ENCODE peak calls at places on chromosomes 16 and 17, in seven cellular contexts. G is upper lobe of left lung, J is mesothelial cell of epicardium, L is GM06990, U is nephron progenitor cell, Q is A549, W is astrocyte of the spinal cord. A is an unnamed sample.

GRCh38 chr17:81601525-81602120 is 35.3 kb downstream of the NPLOC4 start:
- DNase-seq in U (peak), J (no peak), W (peak), G (no peak), L (no peak), Q (peak), A (peak)

GRCh38 chr17:79913451-79913850 is 74.2 kb upstream of the CBX4 start:
- DNase-seq in Q (no peak), W (no peak), U (no peak), G (peak), J (no peak), L (no peak), A (no peak)

GRCh38 chr17:66578781-66579489 is 256.0 kb upstream of the CACNG5 start:
- DNase-seq in J (no peak), L (no peak), Q (no peak), W (no peak), G (peak), U (no peak), A (no peak)

GRCh38 chr16:81732699-81733098 is 46.4 kb upstream of the PLCG2 start:
- DNase-seq in W (no peak), U (no peak), L (no peak), G (no peak), J (no peak), Q (no peak), A (no peak)

GRCh38 chr17:34246436-34246835 is 8.6 kb upstream of the CCL2 start:
- DNase-seq in J (no peak), U (no peak), Q (no peak), G (no peak), W (no peak), L (no peak), A (no peak)

GRCh38 chr17:32445976-32446375 is 1.7 kb downstream of the PSMD11 start:
- DNase-seq in G (no peak), U (no peak), Q (peak), W (peak), J (no peak), L (no peak), A (peak)

GRCh38 chr16:89890200-89890599 is 16.8 kb downstream of the TCF25 start:
- DNase-seq in L (no peak), J (no peak), Q (no peak), G (no peak), W (no peak), U (no peak), A (peak)

GRCh38 chr17:58120195-58120822 is 27.9 kb upstream of the OR4D1 start:
- DNase-seq in U (peak), J (peak), Q (no peak), W (peak), L (no peak), G (no peak), A (peak)

GRCh38 chr16:84293406-84293805 is 1.3 kb upstream of the WFDC1 start:
- DNase-seq in J (no peak), Q (no peak), U (no peak), L (no peak), G (no peak), W (no peak), A (no peak)

GRCh38 chr17:57911834-57912673 is 43.2 kb downstream of the CUEDC1 start:
- DNase-seq in J (no peak), U (peak), Q (no peak), G (no peak), L (no peak), W (peak), A (peak)

GRCh38 chr16:71214771-71215381 is 15.6 kb downstream of the HYDIN start:
- DNase-seq in U (no peak), L (no peak), J (no peak), G (no peak), Q (no peak), W (no peak), A (peak)
- TF ChIP-seq CTCF in U (no peak), L (peak), J (no peak), G (no peak), Q (peak), W (no peak), A (no peak)

GRCh38 chr17:29243792-29244191 is 2.9 kb upstream of the CRYBA1 start:
- DNase-seq in G (no peak), L (no peak), W (no peak), U (no peak), Q (peak), J (no peak), A (peak)
- TF ChIP-seq CTCF in G (peak), L (peak), W (peak), U (peak), Q (peak), J (peak), A (peak)

DNA sequence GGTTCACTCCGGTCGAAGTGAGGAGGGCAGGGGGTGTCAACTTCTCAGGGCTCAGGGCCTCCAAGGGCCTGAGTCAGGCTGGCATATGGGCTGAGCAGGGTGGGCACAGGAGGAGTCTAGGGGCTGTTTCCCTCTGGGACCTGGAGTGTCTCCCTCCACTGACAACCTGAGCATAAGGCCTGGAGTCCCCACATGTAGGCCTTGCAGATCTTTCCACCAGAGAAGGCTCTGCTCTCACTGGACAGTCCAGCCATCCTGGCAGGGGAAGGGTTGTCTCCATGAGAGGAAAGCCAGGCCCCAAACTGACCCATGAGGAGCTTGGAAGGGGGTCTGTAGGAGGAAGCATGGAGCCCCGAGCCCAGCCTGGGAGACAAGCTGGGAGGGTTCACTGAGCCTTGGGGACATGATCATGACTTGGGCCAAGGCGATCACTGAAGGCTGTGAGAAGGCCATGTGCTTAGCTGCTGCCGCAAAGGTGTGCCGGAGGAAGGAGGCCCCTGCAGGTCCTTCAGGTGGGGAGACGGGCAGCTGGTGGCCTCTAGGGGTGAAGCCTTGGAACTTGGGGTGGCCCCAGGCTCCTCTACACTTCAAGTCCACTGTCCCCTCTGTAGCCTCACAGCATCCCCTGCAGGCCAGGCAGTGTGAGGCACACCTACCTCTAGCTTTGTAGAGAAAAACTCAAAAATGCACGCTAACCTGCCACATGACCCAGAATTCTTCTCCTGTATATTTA is 9.9 kb downstream of the CMTM2 start:
- DNase-seq in L (peak), Q (peak), U (no peak), G (no peak), J (no peak), W (no peak), A (peak)
- TF ChIP-seq CTCF in L (peak), Q (peak), U (peak), G (peak), J (no peak), W (peak), A (peak)

GRCh38 chr17:4510615-4510941 is 11.9 kb downstream of the SPNS2 start:
- DNase-seq in U (no peak), W (no peak), J (no peak), L (no peak), G (no peak), Q (no peak), A (no peak)
- TF ChIP-seq CTCF in U (no peak), W (no peak), J (no peak), L (no peak), G (no peak), Q (no peak), A (no peak)

GRCh38 chr17:2911035-2911754 is 115.0 kb downstream of the RAP1GAP2 start:
- DNase-seq in Q (no peak), G (no peak), W (no peak), J (no peak), L (no peak), U (no peak), A (no peak)
- TF ChIP-seq CTCF in Q (no peak), G (no peak), W (no peak), J (no peak), L (no peak), U (no peak), A (no peak)

GRCh38 chr17:75754378-75755204 is 10.4 kb downstream of the GALK1 start:
- DNase-seq in G (no peak), L (no peak), W (no peak), J (no peak), U (no peak), Q (no peak), A (peak)

GRCh38 chr17:75753193-75753513 is 11.8 kb downstream of the GALK1 start:
- DNase-seq in Q (no peak), G (no peak), J (no peak), W (no peak), U (no peak), L (no peak), A (no peak)

GRCh38 chr17:75755205-75755901 is 9.6 kb downstream of the GALK1 start:
- DNase-seq in U (no peak), L (no peak), G (peak), Q (no peak), W (no peak), J (no peak), A (no peak)

GRCh38 chr17:75752405-75753192 is 12.4 kb downstream of the GALK1 start:
- DNase-seq in L (no peak), G (no peak), Q (no peak), U (no peak), J (no peak), W (no peak), A (no peak)

DNA sequence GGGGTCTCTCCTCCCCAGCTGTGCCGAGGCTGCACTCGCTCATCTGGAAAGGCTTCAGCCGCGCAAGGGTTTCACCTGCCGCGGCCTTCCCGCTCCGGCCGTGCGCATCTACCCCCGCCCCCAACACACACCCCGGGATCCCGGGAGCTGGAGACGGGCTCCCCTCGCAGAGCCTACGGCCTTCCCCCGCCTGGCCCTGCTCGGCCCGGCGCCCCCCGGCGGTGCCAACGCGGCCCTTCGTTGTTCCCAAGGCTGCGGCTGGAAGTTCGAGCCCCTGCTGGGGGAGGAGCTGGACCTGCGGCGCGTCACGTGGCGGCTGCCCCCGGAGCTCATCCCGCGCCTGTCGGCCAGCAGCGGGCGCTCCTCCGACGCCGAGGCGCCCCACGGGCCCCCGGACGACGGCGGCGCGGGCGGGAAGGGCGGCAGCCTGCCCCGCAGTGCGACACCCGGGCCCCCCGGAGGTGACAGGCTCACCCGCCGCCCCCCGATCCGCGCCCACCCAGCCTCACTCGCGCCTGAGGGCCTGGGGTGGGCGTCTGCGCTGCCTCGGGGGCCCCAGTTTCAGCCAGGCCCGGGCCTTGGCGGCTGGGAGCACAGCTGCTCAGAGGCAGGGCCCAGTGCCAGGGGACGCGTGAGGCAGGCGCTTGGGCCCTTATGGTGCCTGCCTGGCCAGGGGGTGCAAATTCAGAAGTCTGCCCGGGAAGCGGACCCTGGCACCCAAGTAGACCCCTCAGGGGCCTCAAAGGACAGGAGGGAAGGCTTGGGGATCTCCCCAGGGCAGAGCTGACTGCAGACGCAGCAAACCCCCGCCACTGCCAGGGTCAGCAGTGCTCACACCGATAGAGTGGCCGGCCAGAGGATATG is 11.2 kb downstream of the GALK1 start:
- DNase-seq in U (peak), J (peak), L (peak), Q (no peak), G (peak), W (peak), A (peak)
- TF ChIP-seq CTCF in U (peak), J (no peak), L (peak), Q (no peak), G (peak), W (peak), A (no peak)

DNA sequence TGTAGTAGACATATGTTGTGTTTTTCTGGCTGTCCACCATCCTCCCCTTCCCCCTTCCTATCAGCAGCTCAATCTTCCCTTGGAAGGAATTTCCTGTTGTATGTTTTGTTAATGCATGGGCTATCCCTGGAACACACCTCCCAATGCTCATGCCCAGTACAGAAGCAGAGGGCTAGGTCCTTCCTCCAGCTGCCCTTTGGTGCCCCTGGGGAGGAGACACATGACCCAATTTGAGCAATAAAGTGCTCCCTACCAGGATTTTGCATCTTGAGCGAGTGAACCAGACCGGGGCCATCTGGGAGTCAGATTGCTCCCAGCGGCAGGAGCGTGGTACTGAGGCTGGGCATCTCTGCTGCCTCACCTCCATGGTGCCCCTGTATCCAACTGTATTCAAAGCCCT is 141.5 kb upstream of the MED13 start:
- DNase-seq in J (no peak), G (no peak), W (no peak), U (no peak), L (no peak), Q (no peak), A (no peak)
- TF ChIP-seq CTCF in J (no peak), G (no peak), W (no peak), U (no peak), L (no peak), Q (no peak), A (no peak)